ENCODE peak calls at places on chromosome 7, in ten cellular contexts. P is OCI-LY7; C is neural progenitor cell; G is CD8-positive, alpha-beta T cell; H is IMR-90; D is uterus; X is naive thymus-derived CD4-positive, alpha-beta T cell; R is fibroblast of lung; V is right cardiac atrium; O is RWPE1. I is an unnamed sample.

GRCh38 chr7:44617225-44617885 is 10.9 kb downstream of the OGDH start:
- DNase-seq in V (no peak), P (no peak), X (no peak), R (peak), G (no peak), O (no peak), C (no peak), D (no peak), H (peak), I (no peak)

GRCh38 chr7:90749774-90750173 is 153.7 kb downstream of the CDK14 start:
- DNase-seq in H (peak), V (no peak), X (no peak), C (no peak), O (no peak), R (no peak), D (no peak), G (no peak), P (peak), I (no peak)

GRCh38 chr7:139231513-139232376 is 708 bp downstream of the UBN2 start:
- DNase-seq in O (peak), G (peak), V (peak), R (peak), D (peak), H (peak), X (peak), P (peak), C (peak), I (no peak)

GRCh38 chr7:126979722-126980121 is 273.0 kb downstream of the GRM8 start:
- DNase-seq in X (no peak), R (no peak), H (no peak), C (no peak), D (no peak), O (no peak), V (no peak), P (no peak), G (no peak), I (no peak)

GRCh38 chr7:6618621-6619020 is 3.2 kb downstream of the ZNF853 start:
- DNase-seq in G (no peak), O (no peak), R (peak), P (no peak), D (no peak), C (no peak), H (peak), X (no peak), V (no peak), I (no peak)

GRCh38 chr7:99375070-99375807 is 709 bp downstream of the ARPC1B start:
- DNase-seq in P (peak), O (peak), D (peak), X (peak), V (peak), G (peak), R (peak), C (peak), H (peak), I (no peak)

GRCh38 chr7:44103941-44104879 is at the start of gene AEBP1:
- DNase-seq in G (peak), H (no peak), D (peak), X (peak), O (no peak), R (peak), C (peak), P (peak), V (peak), I (no peak)

GRCh38 chr7:74572301-74573090 is 85.0 kb upstream of the GTF2I start:
- DNase-seq in C (no peak), G (no peak), V (no peak), P (no peak), D (no peak), O (no peak), R (no peak), H (no peak), X (no peak), I (no peak)

GRCh38 chr7:36406156-36406555 is 16.5 kb downstream of the ANLN start:
- DNase-seq in R (peak), P (no peak), D (no peak), G (no peak), H (no peak), X (no peak), C (no peak), O (no peak), V (no peak), I (no peak)

GRCh38 chr7:133235212-133235883 is 17.5 kb upstream of the EXOC4 start:
- DNase-seq in G (no peak), P (no peak), R (peak), H (peak), O (no peak), D (no peak), V (no peak), X (no peak), C (no peak), I (no peak)

GRCh38 chr7:3267928-3268690 is 32.9 kb upstream of the SDK1 start:
- DNase-seq in G (no peak), O (peak), C (no peak), D (no peak), P (no peak), R (peak), H (peak), X (no peak), V (no peak), I (no peak)

GRCh38 chr7:47150497-47151260 is 431.2 kb downstream of the TNS3 start:
- DNase-seq in H (no peak), G (no peak), D (no peak), X (no peak), O (no peak), P (peak), C (no peak), V (no peak), R (no peak), I (no peak)

GRCh38 chr7:26646666-26647065 is 217.7 kb downstream of the SKAP2 start:
- DNase-seq in H (peak), G (no peak), O (no peak), P (no peak), V (no peak), X (no peak), R (peak), D (no peak), C (no peak), I (no peak)

GRCh38 chr7:49768835-49769234 is 4.6 kb upstream of the VWC2 start:
- DNase-seq in R (no peak), D (no peak), X (no peak), V (no peak), H (no peak), G (no peak), C (no peak), P (peak), O (no peak), I (no peak)

GRCh38 chr7:120825152-120825551 is 32.8 kb downstream of the TSPAN12 start:
- DNase-seq in R (peak), D (no peak), P (no peak), C (no peak), X (no peak), H (peak), G (no peak), V (no peak), O (no peak), I (no peak)

GRCh38 chr7:342681-343216 is 52.8 kb downstream of the FOXL3 start:
- DNase-seq in H (no peak), G (no peak), D (no peak), X (no peak), R (no peak), O (no peak), V (peak), P (no peak), C (no peak), I (no peak)

GRCh38 chr7:71783779-71784178 is 628.4 kb downstream of the CALN1 start:
- DNase-seq in R (no peak), O (no peak), G (no peak), P (no peak), C (no peak), H (no peak), V (no peak), X (no peak), D (no peak), I (no peak)

GRCh38 chr7:90404777-90405176 is 1.5 kb downstream of the CLDN12 start:
- DNase-seq in G (no peak), R (peak), X (no peak), H (peak), P (no peak), O (no peak), C (no peak), V (no peak), D (no peak), I (no peak)

GRCh38 chr7:141198191-141198958 is 124.5 kb downstream of the TMEM178B start:
- DNase-seq in X (no peak), R (no peak), O (no peak), H (no peak), V (no peak), P (no peak), G (no peak), C (no peak), D (no peak), I (no peak)

GRCh38 chr7:139004321-139005075 is 23.3 kb upstream of the KIAA1549 start:
- DNase-seq in X (peak), G (no peak), O (no peak), R (no peak), V (no peak), D (no peak), C (no peak), P (peak), H (no peak), I (no peak)

GRCh38 chr7:99013266-99014112 is 130.4 kb downstream of the SMURF1 start:
- DNase-seq in C (no peak), V (no peak), O (no peak), H (no peak), R (no peak), G (no peak), D (peak), X (no peak), P (no peak), I (no peak)

GRCh38 chr7:106979551-106980357 is 64.8 kb upstream of the PRKAR2B start:
- DNase-seq in C (peak), G (no peak), V (peak), P (no peak), X (no peak), H (no peak), D (peak), O (no peak), R (no peak), I (no peak)

GRCh38 chr7:129298268-129298893 is 73.6 kb downstream of the AHCYL2 start:
- DNase-seq in X (peak), C (peak), O (peak), D (peak), H (peak), R (peak), V (peak), G (peak), P (peak), I (no peak)

GRCh38 chr7:133481676-133482075 is 228.8 kb downstream of the EXOC4 start:
- DNase-seq in R (peak), P (no peak), O (peak), X (no peak), C (no peak), V (no peak), G (no peak), H (peak), D (no peak), I (no peak)

GRCh38 chr7:2195403-2196246 is 37.1 kb downstream of the MAD1L1 start:
- DNase-seq in O (peak), C (no peak), P (no peak), R (no peak), X (no peak), D (no peak), G (no peak), H (no peak), V (no peak), I (peak)

GRCh38 chr7:131625817-131626372 is 69.5 kb upstream of the PODXL start:
- DNase-seq in V (peak), O (peak), C (peak), G (no peak), D (peak), X (no peak), H (peak), P (no peak), R (peak), I (peak)

GRCh38 chr7:157690058-157690832 is 353.4 kb downstream of the DNAJB6 start:
- DNase-seq in O (no peak), X (no peak), D (no peak), C (peak), V (no peak), P (no peak), G (no peak), H (no peak), R (peak), I (no peak)

GRCh38 chr7:11491811-11492210 is 340.2 kb downstream of the THSD7A start:
- DNase-seq in C (peak), R (no peak), V (no peak), X (no peak), G (no peak), H (no peak), O (no peak), D (no peak), P (no peak), I (no peak)

GRCh38 chr7:27189560-27190283 is 4.7 kb upstream of the HOXA11 start:
- DNase-seq in G (no peak), P (no peak), D (no peak), H (no peak), X (no peak), O (no peak), V (no peak), C (no peak), R (no peak), I (no peak)

GRCh38 chr7:29557954-29558353 is 5.7 kb upstream of the PRR15 start:
- DNase-seq in C (no peak), O (no peak), G (no peak), X (no peak), P (no peak), R (no peak), V (no peak), H (no peak), D (no peak), I (no peak)

GRCh38 chr7:986766-987722 is 4.1 kb downstream of the CYP2W1 start:
- DNase-seq in P (no peak), G (no peak), R (no peak), V (no peak), O (no peak), D (no peak), C (no peak), H (no peak), X (no peak), I (no peak)

GRCh38 chr7:99459087-99459486 is 6.9 kb downstream of the ATP5MF start:
- DNase-seq in R (no peak), G (peak), D (no peak), O (no peak), H (no peak), C (peak), X (peak), V (no peak), P (peak), I (no peak)

GRCh38 chr7:75921479-75921878 is 6.5 kb downstream of the POR start:
- DNase-seq in X (no peak), G (no peak), C (no peak), D (no peak), P (no peak), H (no peak), R (no peak), V (no peak), O (no peak), I (no peak)

GRCh38 chr7:154646126-154647013 is 356.6 kb downstream of the PAXIP1 start:
- DNase-seq in V (no peak), O (peak), G (no peak), D (no peak), P (no peak), H (no peak), C (no peak), X (no peak), R (peak), I (no peak)

GRCh38 chr7:5702876-5703571 is 78.4 kb downstream of the RNF216 start:
- DNase-seq in V (no peak), G (no peak), O (peak), H (peak), R (peak), P (no peak), D (no peak), X (no peak), C (no peak), I (no peak)

GRCh38 chr7:70728873-70729552 is 402.9 kb upstream of the GALNT17 start:
- DNase-seq in O (peak), D (no peak), P (no peak), G (no peak), H (no peak), R (peak), C (peak), V (no peak), X (no peak), I (no peak)

GRCh38 chr7:36692444-36692843 is 31.9 kb downstream of the AOAH start:
- DNase-seq in O (no peak), R (no peak), D (no peak), H (no peak), V (no peak), X (no peak), G (no peak), C (no peak), P (no peak), I (no peak)

GRCh38 chr7:151038951-151039849 is 9.1 kb upstream of the ASIC3 start:
- DNase-seq in R (peak), C (no peak), P (no peak), G (peak), D (peak), V (peak), H (peak), O (peak), X (no peak), I (no peak)

GRCh38 chr7:137871173-137871915 is 24.6 kb upstream of the DGKI start:
- DNase-seq in R (no peak), O (no peak), D (peak), G (no peak), P (no peak), V (no peak), C (no peak), X (no peak), H (no peak), I (no peak)
- H3K27ac ChIP-seq in R (no peak), O (no peak), D (no peak), G (no peak), P (no peak), V (peak), C (no peak), X (no peak), H (peak), I (no peak)

GRCh38 chr7:105651798-105652197 is 70.5 kb upstream of the EFCAB10 start:
- DNase-seq in X (no peak), V (no peak), O (no peak), D (no peak), P (no peak), R (no peak), C (no peak), H (no peak), G (no peak), I (no peak)

GRCh38 chr7:105650382-105650729 is 69.1 kb upstream of the EFCAB10 start:
- DNase-seq in R (no peak), O (no peak), C (no peak), H (no peak), G (no peak), V (no peak), D (no peak), P (no peak), X (no peak), I (no peak)

GRCh38 chr7:105647591-105647990 is 66.3 kb upstream of the EFCAB10 start:
- DNase-seq in C (no peak), H (no peak), O (no peak), P (no peak), D (no peak), R (no peak), X (no peak), V (no peak), G (no peak), I (no peak)

GRCh38 chr7:105649727-105650381 is 68.6 kb upstream of the EFCAB10 start:
- DNase-seq in H (peak), V (no peak), D (no peak), O (no peak), R (peak), C (no peak), X (no peak), G (no peak), P (no peak), I (no peak)

GRCh38 chr7:105648561-105649401 is 67.5 kb upstream of the EFCAB10 start:
- DNase-seq in X (no peak), G (no peak), V (no peak), R (peak), P (no peak), D (no peak), C (peak), O (peak), H (no peak), I (no peak)
- H3K27ac ChIP-seq in X (no peak), G (no peak), V (no peak), R (no peak), P (no peak), D (no peak), C (peak), O (no peak), H (no peak), I (no peak)

DNA sequence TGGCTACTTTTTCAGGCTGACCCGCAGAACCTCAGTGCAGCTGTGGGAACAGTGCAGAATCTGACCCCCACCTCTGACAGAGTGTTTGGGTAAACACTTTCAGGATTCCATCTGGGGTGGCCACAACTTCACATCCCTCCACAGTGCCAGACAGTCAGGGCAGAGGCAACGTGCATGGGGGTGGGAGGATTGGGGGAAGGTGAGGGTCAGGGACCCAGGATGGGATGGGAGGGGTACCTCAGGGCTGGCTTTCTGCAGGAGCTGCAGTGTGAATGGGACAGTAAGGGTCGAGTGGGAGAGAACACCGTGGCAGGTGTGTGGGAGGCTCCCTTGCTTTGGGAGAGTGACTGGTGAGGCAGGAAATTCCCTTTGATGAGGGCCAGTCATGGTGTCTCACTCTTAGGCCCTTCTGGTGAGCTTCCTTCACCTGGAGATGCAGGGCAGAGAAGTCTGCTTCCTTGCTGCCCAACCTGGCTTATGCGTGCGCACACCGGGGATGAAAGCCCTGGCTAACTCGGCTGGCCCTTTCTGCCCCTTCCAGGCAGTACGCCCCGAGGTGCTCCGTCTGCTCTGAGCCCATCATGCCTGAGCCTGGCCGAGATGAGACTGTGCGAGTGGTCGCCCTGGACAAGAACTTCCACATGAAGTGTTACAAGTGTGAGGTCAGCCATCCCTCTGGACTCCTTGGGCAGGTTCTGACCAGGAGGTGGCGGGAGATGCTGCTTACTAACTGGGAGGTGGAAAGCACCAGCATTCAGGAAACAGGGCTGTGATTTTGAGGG is 8.4 kb downstream of the ZYX start:
- DNase-seq in H (no peak), X (no peak), D (no peak), R (no peak), C (no peak), O (no peak), G (no peak), V (no peak), P (no peak), I (no peak)
- H3K27ac ChIP-seq in H (no peak), X (peak), D (peak), R (peak), C (no peak), O (peak), G (no peak), V (no peak), P (no peak), I (no peak)

GRCh38 chr7:22109761-22110160 is 164.1 kb upstream of the CDCA7L start:
- DNase-seq in D (no peak), C (peak), X (no peak), O (no peak), H (peak), P (peak), V (no peak), R (peak), G (no peak), I (peak)

GRCh38 chr7:22108151-22108845 is 162.6 kb upstream of the CDCA7L start:
- DNase-seq in R (no peak), D (no peak), X (no peak), H (no peak), G (no peak), C (no peak), P (no peak), V (no peak), O (no peak), I (no peak)

GRCh38 chr7:22110881-22111280 is 165.2 kb upstream of the CDCA7L start:
- DNase-seq in X (no peak), O (no peak), G (no peak), R (no peak), D (no peak), V (no peak), H (no peak), P (no peak), C (no peak), I (no peak)

GRCh38 chr7:22110227-22110839 is 164.6 kb upstream of the CDCA7L start:
- DNase-seq in P (peak), C (peak), O (peak), X (peak), R (peak), V (peak), D (peak), G (peak), H (peak), I (peak)

GRCh38 chr7:22105550-22105949 is 159.9 kb upstream of the CDCA7L start:
- DNase-seq in H (no peak), O (no peak), D (no peak), P (no peak), G (no peak), C (no peak), V (no peak), X (no peak), R (no peak), I (no peak)
- H3K27ac ChIP-seq in H (no peak), O (no peak), D (no peak), P (no peak), G (no peak), C (no peak), V (no peak), X (no peak), R (no peak), I (no peak)

DNA sequence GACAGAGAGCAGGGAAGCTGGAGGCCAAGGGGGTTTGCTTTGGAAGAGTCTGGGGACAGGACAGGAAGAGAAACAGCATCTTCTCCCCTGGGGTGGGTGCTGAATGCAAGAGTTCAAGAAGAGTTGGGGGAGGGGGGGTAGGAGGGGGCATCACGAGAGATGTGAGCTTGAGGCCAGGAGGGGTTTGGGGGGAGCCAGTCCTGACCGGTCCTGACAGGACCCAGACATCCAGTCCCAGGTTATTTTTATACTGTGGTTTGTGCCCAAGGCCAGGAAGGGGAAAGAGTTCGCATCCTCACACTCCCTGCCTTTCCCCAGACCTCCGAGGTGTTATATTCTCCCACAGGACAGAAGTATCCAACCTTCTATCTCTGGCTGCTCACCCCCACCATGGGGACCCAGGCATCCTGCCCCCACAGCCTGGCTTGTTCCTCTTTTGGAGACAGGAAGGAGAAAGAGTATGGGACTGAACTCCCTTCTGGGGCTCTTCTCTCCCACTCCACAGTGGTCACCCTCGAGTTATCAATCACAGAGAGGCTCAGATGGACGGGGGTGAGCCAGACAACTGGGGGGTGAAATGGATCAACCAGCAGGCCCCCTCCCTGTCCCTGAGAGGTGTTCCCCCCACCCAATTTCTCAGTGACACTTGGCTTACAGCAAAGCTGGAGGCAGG is 2.8 kb downstream of the TSC22D4 start:
- DNase-seq in R (no peak), C (no peak), D (no peak), G (no peak), O (no peak), X (no peak), V (no peak), P (peak), H (no peak), I (no peak)
- H3K27ac ChIP-seq in R (peak), C (no peak), D (peak), G (peak), O (peak), X (peak), V (peak), P (peak), H (peak), I (no peak)

I was measured in keratinocyte.